ENCODE peak calls at places on chromosome 1, in ten cellular contexts. R, J, B, Z, U, S, L, D, K and C are unnamed samples. For H3K27me3, the result is how much of the 10 kb centered on the place peaks cover.

GRCh38 chr1:232816324-232816723 is 11.1 kb downstream of the MAP10 start:
- DNase-seq in R (no peak), J (no peak), B (no peak), Z (no peak), U (no peak), S (no peak), L (no peak), D (no peak), K (no peak), C (no peak)

GRCh38 chr1:59115865-59116264 is 181.0 kb upstream of the FGGY start:
- DNase-seq in R (no peak), J (no peak), B (no peak), Z (no peak), U (no peak), S (no peak), L (no peak), D (no peak), K (no peak), C (no peak)

GRCh38 chr1:92459871-92460320 is 26.8 kb downstream of the GFI1 start:
- DNase-seq in R (no peak), J (no peak), B (no peak), Z (no peak), U (no peak), S (no peak), L (no peak), D (no peak), K (no peak), C (no peak)

GRCh38 chr1:185819798-185820197 is 85.6 kb downstream of the HMCN1 start:
- DNase-seq in R (no peak), J (no peak), B (no peak), Z (no peak), U (no peak), S (no peak), L (no peak), D (peak), K (no peak), C (no peak)

GRCh38 chr1:170685166-170685565 is 21.2 kb downstream of the PRRX1 start:
- DNase-seq in R (no peak), J (no peak), B (no peak), Z (peak), U (peak), S (no peak), L (no peak), D (no peak), K (peak), C (no peak)

GRCh38 chr1:6045110-6045502 is 582 bp upstream of the KCNAB2 start:
- DNase-seq in R (peak), J (no peak), B (no peak), Z (no peak), U (no peak), S (no peak), L (no peak), D (no peak), K (no peak), C (no peak)

GRCh38 chr1:37487619-37487984 is 13.2 kb downstream of the ZC3H12A start:
- DNase-seq in R (no peak), J (no peak), B (no peak), Z (no peak), U (no peak), S (no peak), L (no peak), D (no peak), K (no peak), C (no peak)

GRCh38 chr1:152811671-152812070 is at the start of gene LCE1B:
- DNase-seq in R (no peak), J (no peak), B (no peak), Z (no peak), U (no peak), S (no peak), L (no peak), D (no peak), K (no peak), C (no peak)

DNA sequence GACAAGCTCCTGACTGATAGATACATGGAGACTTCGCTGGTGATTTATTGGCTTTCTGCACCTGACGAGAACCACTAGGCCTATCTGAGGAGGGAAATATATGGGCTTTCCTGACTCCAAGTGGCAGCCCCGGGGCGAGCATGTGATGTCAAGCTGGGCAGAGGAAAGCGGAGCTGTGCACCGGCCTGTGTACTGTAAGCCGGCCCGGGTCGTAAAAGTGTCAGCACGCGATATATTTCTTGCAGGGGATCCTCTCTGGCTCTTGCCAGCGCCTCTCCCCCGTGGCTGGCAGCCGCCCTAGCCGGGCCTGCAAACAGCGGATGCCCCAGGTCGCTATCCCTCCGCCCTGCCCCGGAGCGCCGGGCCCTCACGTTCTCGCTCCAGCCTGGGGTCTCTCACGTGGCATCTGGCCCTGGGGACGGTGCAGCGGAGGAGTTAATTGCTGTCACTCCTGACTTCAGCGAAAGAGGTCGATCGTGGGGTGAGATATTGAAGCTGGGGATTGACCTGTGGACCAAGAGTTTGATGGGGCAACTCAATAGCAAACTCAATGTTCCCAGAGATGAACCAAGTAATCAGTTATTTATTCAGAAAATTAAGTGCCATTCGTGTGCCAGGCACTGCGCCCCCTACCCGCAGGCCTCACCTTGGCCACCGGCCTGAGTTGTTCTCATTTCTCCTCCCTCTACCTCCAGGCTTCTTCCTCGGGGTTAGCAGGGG is 41.0 kb upstream of the HAO2 start:
- DNase-seq in R (peak), J (no peak), B (no peak), Z (peak), U (no peak), S (peak), L (no peak), D (peak), K (no peak), C (peak)
- TF ChIP-seq CTCF in R (no peak), J (no peak), B (no peak), Z (peak), U (no peak), S (peak), L (peak), D (peak), K (peak), C (peak)

GRCh38 chr1:3065797-3066196 is 3.2 kb upstream of the PRDM16 start:
- DNase-seq in R (no peak), J (no peak), B (no peak), Z (no peak), U (no peak), S (no peak), L (no peak), D (no peak), K (no peak), C (no peak)
- H3K27me3 ChIP-seq in R (half or more), J (under half), B (under half), Z (under half), U (under half), S (half or more), L (half or more), D (half or more), K (half or more), C (half or more)

GRCh38 chr1:220119043-220119512 is 25.1 kb downstream of the IARS2 start:
- DNase-seq in R (no peak), J (no peak), B (no peak), Z (no peak), U (no peak), S (no peak), L (no peak), D (no peak), K (peak), C (no peak)

GRCh38 chr1:220124542-220124941 is 30.6 kb downstream of the IARS2 start:
- DNase-seq in R (no peak), J (no peak), B (no peak), Z (peak), U (no peak), S (no peak), L (no peak), D (no peak), K (peak), C (no peak)

GRCh38 chr1:220121791-220122530 is 28.0 kb downstream of the IARS2 start:
- DNase-seq in R (no peak), J (no peak), B (no peak), Z (no peak), U (no peak), S (no peak), L (no peak), D (no peak), K (no peak), C (no peak)

GRCh38 chr1:220127076-220127475 is 33.1 kb downstream of the IARS2 start:
- DNase-seq in R (no peak), J (no peak), B (no peak), Z (no peak), U (no peak), S (no peak), L (no peak), D (no peak), K (no peak), C (no peak)

DNA sequence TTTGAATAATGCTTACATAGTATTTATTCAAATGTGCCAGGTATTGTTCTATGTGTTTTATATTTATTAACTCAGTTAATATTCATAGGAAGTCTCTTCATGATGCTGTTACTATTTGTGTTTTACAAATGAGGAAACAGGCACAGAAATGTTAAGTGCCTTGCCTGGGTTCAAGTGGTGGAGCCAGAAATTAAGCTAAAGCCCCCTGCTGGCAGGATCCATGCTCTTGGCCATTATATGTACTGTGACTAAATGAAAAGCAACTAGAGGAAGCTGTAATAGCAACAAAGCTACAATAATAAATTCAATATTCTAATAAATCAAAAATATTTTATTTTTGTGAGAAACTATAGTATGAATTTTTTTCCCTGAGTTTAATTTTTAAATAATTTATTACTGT is 30.0 kb downstream of the IARS2 start:
- DNase-seq in R (no peak), J (no peak), B (no peak), Z (no peak), U (no peak), S (no peak), L (peak), D (no peak), K (no peak), C (no peak)
- TF ChIP-seq CTCF in R (no peak), J (no peak), B (no peak), Z (no peak), U (peak), S (no peak), L (peak), D (peak), K (peak), C (peak)

GRCh38 chr1:158806909-158807601 is 24.1 kb upstream of the MNDA start:
- DNase-seq in R (no peak), J (no peak), B (no peak), Z (no peak), U (no peak), S (no peak), L (no peak), D (no peak), K (no peak), C (no peak)
- H3K27me3 ChIP-seq in R (under half), J (under half), B (under half), Z (under half), U (under half), S (under half), L (under half), D (under half), K (under half), C (under half)

GRCh38 chr1:237895630-237896029 is 4.9 kb upstream of the ZP4 start:
- DNase-seq in R (no peak), J (no peak), B (no peak), Z (no peak), U (no peak), S (no peak), L (no peak), D (no peak), K (no peak), C (no peak)

GRCh38 chr1:237903961-237904360 is 13.2 kb upstream of the ZP4 start:
- DNase-seq in R (no peak), J (no peak), B (no peak), Z (no peak), U (peak), S (no peak), L (peak), D (no peak), K (no peak), C (no peak)

DNA sequence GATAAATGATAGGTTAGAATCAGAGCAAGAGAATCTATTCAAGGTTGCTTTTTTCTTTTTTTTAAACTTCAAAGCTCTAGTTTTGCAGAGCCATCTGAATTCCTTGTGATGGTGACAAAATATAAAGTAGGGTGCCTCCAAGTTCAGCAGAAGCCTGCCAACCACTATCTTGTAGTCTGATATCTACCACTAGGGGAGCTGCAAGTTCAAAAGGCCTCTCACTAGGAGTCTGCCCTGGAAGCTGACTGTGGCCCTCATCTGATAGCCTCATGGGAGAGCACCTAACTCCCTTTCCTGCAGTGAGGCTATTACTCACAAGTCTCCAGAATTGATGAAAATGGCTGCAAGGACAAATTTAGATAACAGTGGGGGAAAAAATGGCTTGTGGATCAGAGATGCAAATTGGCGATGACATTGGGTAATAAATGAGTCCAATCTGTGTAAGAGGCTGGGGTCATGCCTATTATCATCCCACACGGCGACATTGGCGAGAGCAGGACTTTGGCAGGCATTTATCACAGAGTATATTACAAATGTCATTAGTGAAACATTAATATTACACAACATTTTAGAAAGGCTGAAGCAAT is 10.7 kb upstream of the ZP4 start:
- DNase-seq in R (no peak), J (no peak), B (no peak), Z (peak), U (peak), S (peak), L (peak), D (no peak), K (no peak), C (no peak)
- TF ChIP-seq CTCF in R (no peak), J (no peak), B (no peak), Z (no peak), U (peak), S (peak), L (peak), D (no peak), K (peak), C (peak)

GRCh38 chr1:118984086-118984989 is 3.8 kb downstream of the TBX15 start:
- DNase-seq in R (no peak), J (no peak), B (no peak), Z (no peak), U (no peak), S (no peak), L (no peak), D (peak), K (peak), C (no peak)
- H3K27me3 ChIP-seq in R (half or more), J (under half), B (half or more), Z (half or more), U (under half), S (half or more), L (under half), D (half or more), K (half or more), C (half or more)